ENCODE peak calls at places on chromosomes 4 and X, in eight cellular contexts. N, H, D, Z, B, J, E and O are unnamed samples.

GRCh38 chrX:131046596-131046995 is 11.6 kb upstream of the ARHGAP36 start:
- DNase-seq in N (no peak), H (no peak), D (no peak), Z (no peak), B (no peak), J (no peak), E (no peak), O (no peak)

GRCh38 chr4:163090997-163091684 is 75.5 kb downstream of the NAF1 start:
- DNase-seq in N (no peak), H (no peak), D (no peak), Z (no peak), B (no peak), J (no peak), E (no peak), O (no peak)

GRCh38 chr4:168486961-168487820 is 6.9 kb upstream of the DDX60L start:
- DNase-seq in N (no peak), H (peak), D (peak), Z (no peak), B (no peak), J (no peak), E (no peak), O (no peak)

GRCh38 chr4:110540606-110541440 is 64.9 kb downstream of the ENPEP start:
- DNase-seq in N (no peak), H (no peak), D (peak), Z (no peak), B (no peak), J (no peak), E (no peak), O (no peak)

GRCh38 chrX:21481761-21482160 is 107.5 kb downstream of the CNKSR2 start:
- DNase-seq in N (no peak), H (no peak), D (no peak), Z (no peak), B (no peak), J (no peak), E (no peak), O (no peak)

GRCh38 chr4:52234539-52235174 is 183.6 kb downstream of the SPATA18 start:
- DNase-seq in N (no peak), H (peak), D (peak), Z (no peak), B (no peak), J (peak), E (no peak), O (peak)

GRCh38 chrX:71067079-71067478 is 1.1 kb downstream of the SNX12 start:
- DNase-seq in N (no peak), H (no peak), D (no peak), Z (no peak), B (no peak), J (no peak), E (no peak), O (no peak)

GRCh38 chr4:36385951-36386561 is 104.6 kb downstream of the DTHD1 start:
- DNase-seq in N (no peak), H (no peak), D (no peak), Z (peak), B (peak), J (no peak), E (no peak), O (no peak)

GRCh38 chrX:46444011-46444410 is 101.2 kb downstream of the ZNF674 start:
- DNase-seq in N (no peak), H (peak), D (peak), Z (no peak), B (no peak), J (no peak), E (no peak), O (no peak)

GRCh38 chr4:41160010-41160789 is 54.1 kb downstream of the APBB2 start:
- DNase-seq in N (no peak), H (peak), D (peak), Z (no peak), B (no peak), J (no peak), E (no peak), O (no peak)

GRCh38 chrX:39854772-39855747 is 242.7 kb downstream of the BCOR start:
- DNase-seq in N (no peak), H (no peak), D (no peak), Z (peak), B (peak), J (no peak), E (no peak), O (no peak)

GRCh38 chr4:21469438-21470032 is 479.0 kb downstream of the KCNIP4 start:
- DNase-seq in N (no peak), H (peak), D (peak), Z (no peak), B (no peak), J (peak), E (no peak), O (no peak)

GRCh38 chr4:3168029-3168428 is 80.9 kb upstream of the MSANTD1 start:
- DNase-seq in N (no peak), H (peak), D (peak), Z (no peak), B (no peak), J (no peak), E (no peak), O (no peak)

GRCh38 chrX:105116541-105116940 is 104.0 kb downstream of the TEX13A start:
- DNase-seq in N (no peak), H (no peak), D (no peak), Z (no peak), B (no peak), J (no peak), E (no peak), O (no peak)

GRCh38 chr4:117796677-117797076 is 237.6 kb upstream of the NDST3 start:
- DNase-seq in N (no peak), H (no peak), D (no peak), Z (no peak), B (no peak), J (no peak), E (no peak), O (peak)

GRCh38 chr4:7384003-7384928 is 50.5 kb downstream of the PSAPL1 start:
- DNase-seq in N (no peak), H (no peak), D (no peak), Z (no peak), B (no peak), J (no peak), E (no peak), O (no peak)

GRCh38 chrX:104318330-104319009 is 63.7 kb upstream of the ESX1 start:
- DNase-seq in N (peak), H (peak), D (peak), Z (no peak), B (no peak), J (no peak), E (no peak), O (no peak)

GRCh38 chrX:124440674-124441073 is 94.3 kb downstream of the SH2D1A start:
- DNase-seq in N (no peak), H (no peak), D (no peak), Z (no peak), B (no peak), J (no peak), E (no peak), O (peak)

GRCh38 chr4:83489711-83490326 is 4.9 kb upstream of the ABRAXAS1 start:
- DNase-seq in N (no peak), H (peak), D (no peak), Z (no peak), B (no peak), J (no peak), E (no peak), O (no peak)

GRCh38 chr4:54971474-54971950 is 153.9 kb downstream of the KDR start:
- DNase-seq in N (no peak), H (peak), D (peak), Z (peak), B (no peak), J (peak), E (no peak), O (peak)

GRCh38 chr4:109999513-109999912 is 86.8 kb downstream of the EGF start:
- DNase-seq in N (no peak), H (no peak), D (no peak), Z (no peak), B (no peak), J (no peak), E (no peak), O (no peak)

GRCh38 chr4:165199286-165199685 is 8.1 kb upstream of the KLHL2 start:
- DNase-seq in N (no peak), H (no peak), D (peak), Z (no peak), B (no peak), J (no peak), E (no peak), O (no peak)

GRCh38 chrX:153631346-153631745 is 15.7 kb upstream of the DUSP9 start:
- DNase-seq in N (no peak), H (no peak), D (no peak), Z (no peak), B (no peak), J (no peak), E (no peak), O (no peak)